ENCODE peak calls at places on chromosome 18, in six cellular contexts. B is DMS 273 treated with DMSO at 0.1 percent for 48 hours, I is ovary, A is GM19239, H is right lobe of liver, R is T-helper 17 cell. S is an unnamed sample.

GRCh38 chr18:48133675-48134251 is 203.3 kb upstream of the SMAD2 start:
- DNase-seq in B (no peak), I (no peak), A (no peak), H (no peak), R (no peak), S (no peak)

GRCh38 chr18:49028801-49029506 is 78.2 kb upstream of the SMAD7 start:
- DNase-seq in B (no peak), I (no peak), A (no peak), H (no peak), R (no peak), S (no peak)

GRCh38 chr18:54883816-54884604 is 55.7 kb downstream of the RAB27B start:
- DNase-seq in B (no peak), I (no peak), A (no peak), H (no peak), R (no peak), S (no peak)

GRCh38 chr18:36665952-36666351 is 162.8 kb downstream of the TPGS2 start:
- DNase-seq in B (no peak), I (no peak), A (no peak), H (no peak), R (no peak), S (no peak)

GRCh38 chr18:8788503-8789429 is 83.4 kb downstream of the MTCL1 start:
- DNase-seq in B (no peak), I (no peak), A (no peak), H (no peak), R (no peak), S (no peak)

GRCh38 chr18:37520508-37520907 is 45.1 kb downstream of the CELF4 start:
- DNase-seq in B (no peak), I (no peak), A (no peak), H (no peak), R (no peak), S (no peak)

GRCh38 chr18:38698108-38698507 is 1132.5 kb upstream of the CELF4 start:
- DNase-seq in B (no peak), I (no peak), A (no peak), H (no peak), R (no peak), S (no peak)

GRCh38 chr18:59265246-59266018 is 7.8 kb downstream of the RAX start:
- DNase-seq in B (peak; percentile 10), I (no peak), A (no peak), H (no peak), R (no peak), S (no peak)

GRCh38 chr18:36756262-36756661 is 72.5 kb downstream of the TPGS2 start:
- DNase-seq in B (peak; percentile 64), I (no peak), A (no peak), H (no peak), R (no peak), S (peak; percentile 33)

GRCh38 chr18:44149706-44150105 is 531.0 kb upstream of the SETBP1 start:
- DNase-seq in B (no peak), I (no peak), A (no peak), H (no peak), R (no peak), S (peak; percentile 44)

GRCh38 chr18:58416014-58416703 is 212.7 kb downstream of the ALPK2 start:
- DNase-seq in B (peak; percentile 49), I (no peak), A (no peak), H (no peak), R (no peak), S (no peak)

GRCh38 chr18:68948622-68949021 is 150.7 kb downstream of the CCDC102B start:
- DNase-seq in B (no peak), I (no peak), A (no peak), H (no peak), R (no peak), S (no peak)

GRCh38 chr18:49651033-49651432 is 89.2 kb downstream of the LIPG start:
- DNase-seq in B (no peak), I (no peak), A (no peak), H (peak; percentile 63), R (no peak), S (no peak)

GRCh38 chr18:78737006-78737915 is 242.4 kb upstream of the SALL3 start:
- DNase-seq in B (no peak), I (no peak), A (no peak), H (no peak), R (no peak), S (no peak)

GRCh38 chr18:2979871-2980606 is 32.9 kb downstream of the LPIN2 start:
- DNase-seq in B (no peak), I (no peak), A (no peak), H (peak; percentile 44), R (no peak), S (no peak)

GRCh38 chr18:48304906-48305693 is 104.1 kb downstream of the ZBTB7C start:
- DNase-seq in B (no peak), I (no peak), A (no peak), H (no peak), R (no peak), S (no peak)

GRCh38 chr18:58578835-58579560 is 49.9 kb downstream of the ALPK2 start:
- DNase-seq in B (no peak), I (no peak), A (no peak), H (no peak), R (no peak), S (peak; percentile 59)

GRCh38 chr18:48295586-48296311 is 113.4 kb downstream of the ZBTB7C start:
- DNase-seq in B (no peak), I (no peak), A (no peak), H (no peak), R (no peak), S (no peak)

GRCh38 chr18:48153641-48154481 is 223.4 kb upstream of the SMAD2 start:
- DNase-seq in B (no peak), I (peak; percentile 22), A (no peak), H (peak; percentile 74), R (no peak), S (no peak)

GRCh38 chr18:55900380-55900779 is 312.4 kb upstream of the TCF4 start:
- DNase-seq in B (no peak), I (no peak), A (no peak), H (no peak), R (no peak), S (no peak)

GRCh38 chr18:69102959-69103358 is 297.7 kb upstream of the DOK6 start:
- DNase-seq in B (no peak), I (no peak), A (no peak), H (no peak), R (no peak), S (no peak)

GRCh38 chr18:36813111-36813752 is 15.6 kb downstream of the TPGS2 start:
- DNase-seq in B (no peak), I (no peak), A (no peak), H (no peak), R (no peak), S (no peak)

GRCh38 chr18:73283788-73284187 is 416.0 kb upstream of the NETO1 start:
- DNase-seq in B (no peak), I (no peak), A (no peak), H (no peak), R (no peak), S (no peak)

GRCh38 chr18:59061914-59062642 is 77.6 kb upstream of the SEC11C start:
- DNase-seq in B (no peak), I (no peak), A (no peak), H (no peak), R (no peak), S (no peak)

GRCh38 chr18:48815182-48815520 is 135.6 kb downstream of the SMAD7 start:
- DNase-seq in B (no peak), I (no peak), A (no peak), H (no peak), R (no peak), S (no peak)

GRCh38 chr18:50629148-50629631 is 69.3 kb downstream of the MAPK4 start:
- DNase-seq in B (peak; percentile 59), I (no peak), A (no peak), H (no peak), R (no peak), S (no peak)

GRCh38 chr18:50745946-50746345 is 73.9 kb downstream of the MRO start:
- DNase-seq in B (no peak), I (no peak), A (no peak), H (no peak), R (no peak), S (no peak)

GRCh38 chr18:79479761-79480161 is 84.0 kb downstream of the NFATC1 start:
- DNase-seq in B (no peak), I (no peak), A (no peak), H (no peak), R (no peak), S (no peak)

GRCh38 chr18:79399275-79400081 is 3.7 kb downstream of the NFATC1 start:
- DNase-seq in B (no peak), I (peak; percentile 58), A (no peak), H (peak; percentile 37), R (peak; percentile 16), S (no peak)

GRCh38 chr18:35442701-35443100 is 55.1 kb downstream of the INO80C start:
- DNase-seq in B (no peak), I (no peak), A (no peak), H (no peak), R (no peak), S (no peak)

GRCh38 chr18:39742015-39742466 is 2176.4 kb upstream of the CELF4 start:
- DNase-seq in B (no peak), I (no peak), A (no peak), H (no peak), R (no peak), S (no peak)

GRCh38 chr18:31134988-31135529 is 27.6 kb downstream of the DSC1 start:
- DNase-seq in B (no peak), I (no peak), A (no peak), H (no peak), R (no peak), S (no peak)

GRCh38 chr18:48161911-48162698 is 231.6 kb upstream of the SMAD2 start:
- DNase-seq in B (no peak), I (no peak), A (no peak), H (no peak), R (no peak), S (no peak)

GRCh38 chr18:45280486-45281263 is 334.6 kb upstream of the SLC14A2 start:
- DNase-seq in B (no peak), I (no peak), A (no peak), H (no peak), R (no peak), S (no peak)

GRCh38 chr18:79403723-79404566 is 8.2 kb downstream of the NFATC1 start:
- DNase-seq in B (no peak), I (no peak), A (no peak), H (peak; percentile 15), R (no peak), S (no peak)

GRCh38 chr18:67135981-67136380 is 380.5 kb downstream of the DSEL start:
- DNase-seq in B (no peak), I (no peak), A (no peak), H (no peak), R (no peak), S (no peak)

S was measured in amniotic stem cell.